ENCODE peak calls at places on chromosomes 13 and 19, in ten cellular contexts. G is naive thymus-derived CD4-positive, alpha-beta T cell; O is A549; Z is AG04449; B is fibroblast of pulmonary artery; N is astrocyte of the cerebellum; U is lower leg skin; D is GM12865; T is sigmoid colon; C is right atrium auricular region. P is an unnamed sample.
A peak's percentile ranks its signal among the peaks of the same experiment; 100 is the strongest.

GRCh38 chr19:21698215-21698614 is 69.2 kb downstream of the ZNF100 start:
- DNase-seq in C (no peak), Z (no peak), U (no peak), T (no peak), B (peak; percentile 29), N (no peak), G (no peak), O (no peak), D (no peak), P (peak; percentile 26)

GRCh38 chr19:27774337-27774736 is 1438.6 kb downstream of the UQCRFS1 start:
- DNase-seq in G (no peak), B (no peak), O (no peak), T (no peak), U (no peak), Z (no peak), C (peak; percentile 23), N (no peak), D (no peak), P (peak; percentile 2)

GRCh38 chr19:10420444-10421239 is at the start of gene PDE4A:
- DNase-seq in D (peak; percentile 76), N (no peak), G (peak; percentile 57), T (no peak), O (peak; percentile 32), U (no peak), C (no peak), B (peak; percentile 44), Z (no peak), P (peak; percentile 60)

GRCh38 chr13:34156841-34157365 is 339.0 kb downstream of the RFC3 start:
- DNase-seq in Z (peak; percentile 61), D (peak; percentile 92), T (peak; percentile 87), O (peak; percentile 51), G (no peak), C (peak; percentile 61), U (peak; percentile 51), N (peak; percentile 86), B (peak; percentile 95), P (peak; percentile 97)

GRCh38 chr19:3178377-3178972 is at the start of gene S1PR4:
- DNase-seq in N (no peak), U (no peak), C (no peak), G (no peak), O (no peak), B (no peak), Z (no peak), D (peak; percentile 90), T (no peak), P (no peak)

GRCh38 chr19:18895038-18895827 is 725 bp downstream of the CERS1 start:
- DNase-seq in D (peak; percentile 35), O (peak; percentile 66), N (no peak), T (no peak), U (no peak), B (peak; percentile 34), G (no peak), Z (no peak), C (no peak), P (peak; percentile 7)

GRCh38 chr13:112452380-112453206 is 76.4 kb downstream of the SPACA7 start:
- DNase-seq in G (no peak), O (no peak), U (no peak), C (no peak), N (no peak), D (no peak), T (no peak), B (no peak), Z (no peak), P (no peak)

GRCh38 chr13:40342901-40343300 is 323.5 kb downstream of the FOXO1 start:
- DNase-seq in T (no peak), D (no peak), G (no peak), U (no peak), Z (no peak), N (no peak), O (no peak), C (no peak), B (no peak), P (no peak)

GRCh38 chr19:28403698-28404099 is 809.3 kb downstream of the UQCRFS1 start:
- DNase-seq in T (no peak), G (no peak), U (no peak), D (no peak), C (peak; percentile 34), Z (no peak), B (no peak), O (no peak), N (no peak), P (no peak)

GRCh38 chr19:58067240-58067912 is 8.3 kb downstream of the ZNF135 start:
- DNase-seq in G (no peak), T (no peak), N (no peak), B (no peak), D (no peak), C (no peak), Z (no peak), U (no peak), O (no peak), P (peak; percentile 9)

GRCh38 chr19:38223617-38224013 is 407 bp downstream of the DPF1 start:
- DNase-seq in G (no peak), T (no peak), N (no peak), O (no peak), D (no peak), Z (no peak), C (no peak), U (no peak), B (no peak), P (no peak)

GRCh38 chr19:38221919-38222828 is 1.8 kb downstream of the DPF1 start:
- DNase-seq in O (no peak), Z (no peak), U (no peak), T (no peak), D (no peak), C (no peak), B (no peak), N (no peak), G (no peak), P (no peak)

GRCh38 chr19:38224014-38224862 is at the start of gene DPF1:
- DNase-seq in G (no peak), B (peak; percentile 64), O (peak; percentile 100), T (no peak), N (no peak), U (no peak), Z (no peak), D (peak; percentile 86), C (no peak), P (peak; percentile 55)

GRCh38 chr19:38221421-38221820 is 2.6 kb downstream of the DPF1 start:
- DNase-seq in C (no peak), Z (no peak), B (no peak), T (no peak), G (no peak), D (no peak), N (no peak), U (no peak), O (no peak), P (no peak)

GRCh38 chr19:38223119-38223523 is 901 bp downstream of the DPF1 start:
- DNase-seq in O (no peak), D (no peak), N (no peak), B (no peak), Z (no peak), C (no peak), G (no peak), T (no peak), U (no peak), P (no peak)
- H3K4me3 ChIP-seq in O (no peak overlapping the region), D (no peak overlapping the region), N (no peak overlapping the region), B (no peak overlapping the region), Z (no peak overlapping the region), C (no peak overlapping the region), G (no peak overlapping the region), T (no peak overlapping the region), U (no peak overlapping the region), P (no peak overlapping the region)

DNA sequence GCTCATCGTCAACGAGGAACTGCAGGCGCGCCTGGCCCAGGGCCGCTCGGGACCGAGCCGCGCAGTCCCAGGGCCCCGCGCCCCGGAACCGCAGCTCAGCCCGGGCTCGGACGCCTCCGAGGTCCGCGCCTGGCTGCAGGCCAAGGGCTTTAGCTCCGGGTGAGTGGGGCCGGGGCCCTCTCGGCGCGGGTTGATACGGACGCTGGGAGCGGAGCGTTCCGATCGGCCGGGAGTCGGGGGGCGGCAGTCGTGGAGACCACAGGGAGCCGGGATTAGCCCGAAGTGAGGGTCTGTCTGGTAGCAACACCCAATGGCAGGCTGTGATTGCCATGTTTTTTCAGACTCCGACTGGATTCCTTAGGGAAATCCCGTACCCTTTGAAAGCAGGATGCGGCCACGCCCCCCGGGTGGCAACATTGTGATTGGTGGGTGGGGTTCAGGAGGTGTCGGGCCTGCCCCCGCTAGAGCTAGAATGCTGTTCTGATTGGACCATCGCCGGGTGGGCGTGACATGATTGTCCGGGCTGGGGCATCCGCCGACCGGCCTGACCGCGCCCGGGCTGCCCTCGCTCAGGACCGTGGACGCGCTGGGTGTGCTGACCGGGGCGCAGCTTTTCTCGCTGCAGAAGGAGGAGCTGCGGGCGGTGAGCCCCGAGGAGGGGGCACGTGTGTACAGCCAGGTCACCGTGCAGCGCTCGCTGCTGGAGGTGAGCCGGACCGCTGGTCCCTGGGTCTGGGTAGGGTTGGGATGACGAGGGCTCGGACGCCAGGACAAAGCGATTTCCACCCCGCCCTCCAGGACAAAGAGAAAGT is 11.3 kb downstream of the EPS8L1 start:
- DNase-seq in N (peak; percentile 81), C (peak; percentile 95), D (peak; percentile 42), B (peak; percentile 95), U (peak; percentile 89), O (no peak), T (peak; percentile 95), G (no peak), Z (peak; percentile 34), P (peak; percentile 94)
- H3K4me3 ChIP-seq in N (peak overlapping the region; percentile 50), C (peak overlapping the region; percentile 56), D (no peak overlapping the region), B (peak overlapping the region; percentile 60), U (no peak overlapping the region), O (no peak overlapping the region), T (peak overlapping the region; percentile 23), G (peak overlapping the region; percentile 17), Z (peak overlapping the region; percentile 64), P (peak overlapping the region; percentile 61)

DNA sequence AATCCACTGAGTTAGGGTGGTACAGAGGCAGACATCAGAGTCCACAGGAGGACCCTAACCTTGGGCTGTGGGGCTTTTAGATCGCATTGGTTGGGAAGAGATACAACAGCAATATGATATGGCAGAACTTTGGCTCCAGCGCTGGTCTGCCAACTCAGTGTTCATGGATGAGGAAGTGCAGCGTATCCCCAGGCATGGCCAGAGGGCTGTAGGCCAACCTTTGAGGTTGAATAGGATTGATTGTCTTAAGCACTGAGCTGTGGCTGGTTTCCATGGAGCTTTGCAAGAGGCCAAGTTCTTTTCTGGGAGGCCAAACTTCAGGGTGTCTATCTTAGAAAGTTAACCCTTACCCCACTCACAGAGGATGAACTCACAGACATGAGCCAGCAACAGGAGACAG is 144.1 kb upstream of the TMTC4 start:
- DNase-seq in G (no peak), N (peak; percentile 39), C (no peak), O (no peak), Z (no peak), U (no peak), T (peak; percentile 75), B (no peak), D (no peak), P (no peak)
- H3K4me3 ChIP-seq in G (no peak overlapping the region), N (no peak overlapping the region), C (no peak overlapping the region), O (no peak overlapping the region), Z (no peak overlapping the region), U (no peak overlapping the region), T (no peak overlapping the region), B (no peak overlapping the region), D (no peak overlapping the region), P (no peak overlapping the region)

DNA sequence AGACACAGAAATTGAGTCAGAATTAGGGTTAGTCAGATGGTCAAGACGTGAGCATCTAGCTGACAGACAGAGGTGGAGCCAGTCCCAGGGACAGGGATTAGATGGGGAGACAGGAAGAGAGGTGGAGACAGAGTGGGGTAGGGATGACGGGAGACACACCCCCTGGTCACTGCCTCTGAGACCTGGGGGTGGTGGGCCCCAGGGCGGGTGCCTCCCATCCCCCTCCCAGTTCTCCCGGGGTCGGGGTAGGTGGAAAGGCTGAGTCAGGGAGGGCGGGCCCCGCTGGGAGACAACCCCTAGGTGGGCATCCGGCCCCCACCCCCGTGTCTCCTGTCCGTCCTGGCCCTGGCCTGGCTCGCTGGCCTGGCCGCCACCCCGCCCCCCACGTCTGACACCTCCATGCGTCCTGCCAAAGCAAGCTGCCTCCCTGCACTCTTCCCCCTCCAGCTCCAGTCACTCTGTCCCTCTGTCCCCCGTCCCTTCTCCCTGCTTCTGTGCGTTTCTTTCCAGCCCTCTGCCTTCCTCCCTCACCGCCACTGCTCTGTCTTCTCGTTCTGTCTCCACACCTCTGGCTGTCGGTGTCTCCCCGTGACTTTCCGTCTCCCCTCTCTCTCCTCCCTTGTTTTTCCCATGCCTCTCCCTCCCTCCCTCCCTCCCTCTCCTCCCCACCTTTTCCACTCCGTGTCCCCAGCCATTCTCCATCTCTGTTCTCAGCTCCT is 15.1 kb downstream of the CCDC97 start:
- DNase-seq in N (no peak), C (peak; percentile 82), D (no peak), Z (no peak), B (peak; percentile 88), O (peak; percentile 83), G (no peak), U (peak; percentile 51), T (peak; percentile 89), P (peak; percentile 82)
- H3K4me3 ChIP-seq in N (no peak overlapping the region), C (peak overlapping the region; percentile 39), D (no peak overlapping the region), Z (peak overlapping the region; percentile 38), B (no peak overlapping the region), O (no peak overlapping the region), G (no peak overlapping the region), U (no peak overlapping the region), T (peak overlapping the region; percentile 19), P (peak overlapping the region; percentile 28)